ENCODE peak calls at places on chromosomes 11 and 22, in six cellular contexts. Z is non-pigmented ciliary epithelial cell; N is activated T-cell treated with anti-CD3 and anti-CD28 coated beads, Interleukin-2, amount 50 U/mL, for 48 hours; K is AG04450; W is pancreas; L is mucosa of descending colon. E is an unnamed sample.

GRCh38 chr11:70226967-70227366 is 23.9 kb downstream of the FADD start:
- DNase-seq in Z (no peak), N (no peak), K (no peak), W (no peak), L (no peak), E (no peak)

GRCh38 chr11:2799881-2800654 is 85.5 kb downstream of the CDKN1C start:
- DNase-seq in Z (no peak), N (no peak), K (no peak), W (peak; percentile 49), L (no peak), E (no peak)

GRCh38 chr11:58525037-58525614 is 17.2 kb upstream of the OR5B21 start:
- DNase-seq in Z (no peak), N (no peak), K (no peak), W (no peak), L (peak; percentile 16), E (no peak)

GRCh38 chr11:36702330-36703054 is 104.5 kb upstream of the RAG2 start:
- DNase-seq in Z (peak; percentile 15), N (no peak), K (peak; percentile 30), W (no peak), L (peak; percentile 49), E (peak; percentile 61)

GRCh38 chr11:133905677-133906156 is 51.1 kb downstream of the IGSF9B start:
- DNase-seq in Z (no peak), N (no peak), K (no peak), W (no peak), L (no peak), E (no peak)

GRCh38 chr22:27624042-27624441 is 177.5 kb downstream of the MN1 start:
- DNase-seq in Z (no peak), N (no peak), K (no peak), W (no peak), L (no peak), E (no peak)

GRCh38 chr11:122741613-122742012 is 86.1 kb downstream of the UBASH3B start:
- DNase-seq in Z (no peak), N (no peak), K (no peak), W (no peak), L (peak; percentile 43), E (no peak)

GRCh38 chr22:47038206-47038835 is 275.9 kb downstream of the TBC1D22A start:
- DNase-seq in Z (no peak), N (no peak), K (no peak), W (peak; percentile 29), L (no peak), E (no peak)

GRCh38 chr22:49623176-49623575 is 204.5 kb downstream of the BRD1 start:
- DNase-seq in Z (no peak), N (no peak), K (no peak), W (no peak), L (no peak), E (no peak)

GRCh38 chr22:39244496-39245129 is at the start of gene PDGFB:
- DNase-seq in Z (no peak), N (no peak), K (no peak), W (peak; percentile 67), L (peak; percentile 61), E (peak; percentile 32)

GRCh38 chr11:297666-298405 is 1.5 kb downstream of the IFITM5 start:
- DNase-seq in Z (no peak), N (no peak), K (no peak), W (peak; percentile 73), L (no peak), E (no peak)

GRCh38 chr11:33257160-33257896 is at the start of gene HIPK3:
- DNase-seq in Z (no peak), N (peak; percentile 80), K (no peak), W (peak; percentile 92), L (peak; percentile 81), E (peak; percentile 81)

GRCh38 chr11:30018443-30018842 is 1.6 kb upstream of the KCNA4 start:
- DNase-seq in Z (no peak), N (no peak), K (no peak), W (peak; percentile 37), L (no peak), E (no peak)

GRCh38 chr11:86938900-86939880 is 16.0 kb downstream of the FZD4 start:
- DNase-seq in Z (no peak), N (no peak), K (no peak), W (no peak), L (peak; percentile 51), E (peak; percentile 36)

GRCh38 chr11:28833670-28834069 is 725.5 kb downstream of the METTL15 start:
- DNase-seq in Z (peak; percentile 99), N (no peak), K (peak; percentile 85), W (no peak), L (no peak), E (no peak)

GRCh38 chr11:66915866-66916265 is 42.3 kb downstream of the PC start:
- DNase-seq in Z (no peak), N (no peak), K (no peak), W (no peak), L (peak; percentile 27), E (no peak)

GRCh38 chr22:31532060-31532459 is 35.7 kb downstream of the SFI1 start:
- DNase-seq in Z (no peak), N (no peak), K (no peak), W (no peak), L (no peak), E (no peak)

GRCh38 chr11:118625976-118626375 is 18.6 kb downstream of the PHLDB1 start:
- DNase-seq in Z (no peak), N (no peak), K (no peak), W (no peak), L (no peak), E (peak; percentile 67)

GRCh38 chr11:112315057-112315720 is 54.5 kb upstream of the PLET1 start:
- DNase-seq in Z (no peak), N (no peak), K (no peak), W (no peak), L (no peak), E (no peak)

GRCh38 chr11:119625206-119625988 is 103.6 kb downstream of the NECTIN1 start:
- DNase-seq in Z (no peak), N (no peak), K (no peak), W (no peak), L (no peak), E (no peak)

GRCh38 chr11:72781313-72782080 is 12.3 kb downstream of the STARD10 start:
- DNase-seq in Z (no peak), N (peak; percentile 53), K (no peak), W (no peak), L (peak; percentile 73), E (peak; percentile 30)

GRCh38 chr22:40716116-40716515 is 36.8 kb downstream of the MCHR1 start:
- DNase-seq in Z (no peak), N (no peak), K (no peak), W (no peak), L (no peak), E (no peak)

E was measured in NCI-H1105.